ENCODE peak calls at places on chromosomes 7 and 10, in four cellular contexts. One of them, this sample, is unnamed.

GRCh38 chr10:9681655-9682054 is 1336.0 kb upstream of the CELF2 start:
- DNase-seq in spleen: no peak
- DNase-seq in K562: no peak
- DNase-seq in stomach: no peak
- DNase-seq in this sample: no peak

GRCh38 chr10:110144526-110144925 is 62.9 kb upstream of the MXI1 start:
- DNase-seq in spleen: no peak
- DNase-seq in K562: no peak
- DNase-seq in stomach: no peak
- DNase-seq in this sample: no peak

GRCh38 chr7:12685550-12685949 is 1.9 kb upstream of the ARL4A start:
- DNase-seq in spleen: no peak
- DNase-seq in K562: no peak
- DNase-seq in stomach: no peak
- DNase-seq in this sample: no peak

GRCh38 chr10:132397036-132397541 is at the start of gene PWWP2B:
- DNase-seq in spleen: peak; percentile 94
- DNase-seq in K562: peak; percentile 35
- DNase-seq in stomach: peak; percentile 75
- DNase-seq in this sample: no peak

GRCh38 chr7:42097756-42098155 is 139.3 kb downstream of the GLI3 start:
- DNase-seq in spleen: no peak
- DNase-seq in K562: no peak
- DNase-seq in stomach: no peak
- DNase-seq in this sample: peak; percentile 63

GRCh38 chr10:70576803-70577517 is 25.6 kb downstream of the PRF1 start:
- DNase-seq in spleen: no peak
- DNase-seq in K562: no peak
- DNase-seq in stomach: no peak
- DNase-seq in this sample: no peak

GRCh38 chr10:99532687-99533495 is at the start of gene NKX2-3:
- DNase-seq in spleen: peak; percentile 91
- DNase-seq in K562: peak; percentile 38
- DNase-seq in stomach: peak; percentile 49
- DNase-seq in this sample: no peak

GRCh38 chr10:88879754-88880286 is at the start of gene STAMBPL1:
- DNase-seq in spleen: peak; percentile 94
- DNase-seq in K562: no peak
- DNase-seq in stomach: peak; percentile 61
- DNase-seq in this sample: peak; percentile 44

GRCh38 chr10:125694874-125695273 is 11.9 kb upstream of the TEX36 start:
- DNase-seq in spleen: no peak
- DNase-seq in K562: no peak
- DNase-seq in stomach: no peak
- DNase-seq in this sample: peak; percentile 4

GRCh38 chr10:44935201-44935960 is 24.2 kb upstream of the RASSF4 start:
- DNase-seq in spleen: peak; percentile 66
- DNase-seq in K562: no peak
- DNase-seq in stomach: no peak
- DNase-seq in this sample: no peak

GRCh38 chr10:61990761-61991135 is 89.2 kb downstream of the ARID5B start:
- DNase-seq in spleen: no peak
- DNase-seq in K562: no peak
- DNase-seq in stomach: no peak
- DNase-seq in this sample: no peak

GRCh38 chr10:5840314-5841307 is 27.4 kb upstream of the GDI2 start:
- DNase-seq in spleen: peak; percentile 94
- DNase-seq in K562: no peak
- DNase-seq in stomach: no peak
- DNase-seq in this sample: no peak
- TF ChIP-seq POLR2A in spleen: no peak
- TF ChIP-seq POLR2A in K562: no peak
- TF ChIP-seq POLR2A in stomach: no peak
- TF ChIP-seq POLR2A in this sample: no peak

DNA sequence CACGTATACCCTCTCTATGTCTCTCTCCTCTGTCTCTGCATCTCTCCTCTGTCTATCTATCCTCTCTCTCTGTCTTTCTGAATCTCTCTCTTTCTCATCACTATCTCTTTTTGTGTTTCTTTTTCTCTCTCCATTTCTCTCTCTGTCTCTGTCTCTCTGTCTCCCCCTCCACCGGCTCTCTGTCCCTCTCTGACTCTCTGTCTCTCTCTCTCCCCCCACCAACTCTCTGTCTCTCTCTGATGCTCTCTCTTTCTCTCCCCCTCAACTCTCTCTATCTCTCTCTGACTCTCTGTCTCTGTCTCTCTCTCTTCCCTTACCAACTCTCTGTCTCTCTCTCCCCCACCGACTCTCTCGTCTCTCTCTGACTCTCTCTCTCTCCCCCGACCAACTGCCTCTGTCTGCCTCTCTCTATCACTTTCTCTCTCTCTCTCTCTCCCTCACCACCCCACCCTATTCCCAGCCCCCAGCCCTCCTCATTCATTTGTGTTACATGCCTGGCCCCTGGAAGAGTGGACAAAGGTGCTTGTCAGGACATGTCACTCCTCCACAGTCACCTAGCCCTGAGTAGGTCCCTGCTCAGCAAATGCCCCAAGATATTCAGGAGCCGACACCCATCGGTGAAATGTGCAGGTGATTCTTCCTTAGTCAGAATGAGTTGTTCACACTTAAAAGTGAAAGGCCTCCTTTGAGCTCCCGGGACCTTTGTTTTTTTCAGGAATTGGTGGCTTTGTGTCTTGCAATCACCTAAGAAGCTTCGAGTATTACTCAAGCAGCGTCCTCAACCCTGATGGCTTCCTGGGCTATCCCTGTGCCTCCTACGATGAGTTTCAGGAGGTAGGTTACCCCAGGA is 13.6 kb downstream of the PNLIPRP2 start:
- DNase-seq in spleen: no peak
- DNase-seq in K562: no peak
- DNase-seq in stomach: no peak
- DNase-seq in this sample: no peak
- TF ChIP-seq POLR2A in spleen: no peak
- TF ChIP-seq POLR2A in K562: no peak
- TF ChIP-seq POLR2A in stomach: no peak
- TF ChIP-seq POLR2A in this sample: no peak

GRCh38 chr10:5813091-5813340 is 218 bp downstream of the GDI2 start:
- DNase-seq in spleen: no peak
- DNase-seq in K562: no peak
- DNase-seq in stomach: no peak
- DNase-seq in this sample: no peak

GRCh38 chr10:5812283-5813090 is 747 bp downstream of the GDI2 start:
- DNase-seq in spleen: peak; percentile 93
- DNase-seq in K562: peak; percentile 53
- DNase-seq in stomach: peak; percentile 58
- DNase-seq in this sample: no peak

GRCh38 chr10:5814110-5815107 is 1.2 kb upstream of the GDI2 start:
- DNase-seq in spleen: peak; percentile 42
- DNase-seq in K562: peak; percentile 63
- DNase-seq in stomach: no peak
- DNase-seq in this sample: no peak

GRCh38 chr10:5811387-5811821 is 1.8 kb downstream of the GDI2 start:
- DNase-seq in spleen: no peak
- DNase-seq in K562: peak; percentile 25
- DNase-seq in stomach: no peak
- DNase-seq in this sample: no peak

DNA sequence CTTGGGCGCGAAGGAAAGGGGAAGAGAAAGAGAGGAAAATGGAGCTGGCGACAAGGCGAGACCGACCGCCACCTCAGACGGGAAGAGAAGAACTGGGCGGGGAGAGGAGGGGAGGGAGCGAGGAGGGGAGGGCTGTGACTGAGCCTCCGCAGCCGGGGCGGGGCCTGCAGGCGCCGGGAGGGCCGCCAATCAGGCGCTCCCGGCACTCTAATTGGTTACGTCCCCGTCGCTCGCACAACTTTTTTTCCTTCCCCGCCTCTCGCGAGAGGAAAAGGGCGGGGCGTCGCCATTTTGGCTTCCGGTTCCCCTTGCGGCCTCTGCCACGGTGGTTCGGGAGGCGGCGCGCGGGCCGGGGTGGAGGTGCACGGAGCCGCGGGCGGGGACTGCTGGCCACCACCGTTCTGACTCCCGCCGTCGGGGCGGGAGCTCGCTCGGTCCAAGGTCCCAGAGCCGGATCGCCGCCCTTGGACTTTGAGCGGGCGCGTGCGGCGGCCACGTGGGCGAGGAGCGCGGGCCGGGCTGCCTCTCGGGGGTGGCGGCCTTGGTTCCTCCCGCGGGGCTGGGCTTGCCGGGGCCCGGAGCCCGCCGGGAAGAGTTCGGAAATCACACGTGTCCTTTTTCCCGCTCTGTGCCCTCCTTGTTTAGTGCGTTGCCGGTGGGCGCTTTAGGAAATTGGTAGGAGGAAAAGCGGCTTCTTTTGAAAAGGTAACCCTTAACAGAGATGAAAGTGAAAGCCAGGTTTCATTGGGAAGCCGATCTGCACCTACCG is at the start of gene GDI2:
- DNase-seq in spleen: peak; percentile 98
- DNase-seq in K562: peak; percentile 97
- DNase-seq in stomach: peak; percentile 96
- DNase-seq in this sample: peak; percentile 86
- TF ChIP-seq POLR2A in spleen: peak; percentile 61
- TF ChIP-seq POLR2A in K562: peak; percentile 98
- TF ChIP-seq POLR2A in stomach: no peak
- TF ChIP-seq POLR2A in this sample: peak; percentile 95

GRCh38 chr10:31383810-31384588 is 65.0 kb downstream of the ZEB1 start:
- DNase-seq in spleen: no peak
- DNase-seq in K562: no peak
- DNase-seq in stomach: no peak
- DNase-seq in this sample: no peak
- TF ChIP-seq POLR2A in spleen: no peak
- TF ChIP-seq POLR2A in K562: no peak
- TF ChIP-seq POLR2A in stomach: no peak
- TF ChIP-seq POLR2A in this sample: no peak

GRCh38 chr7:5396542-5396941 is 27.1 kb downstream of the TNRC18 start:
- DNase-seq in spleen: peak; percentile 88
- DNase-seq in K562: no peak
- DNase-seq in stomach: peak; percentile 52
- DNase-seq in this sample: no peak

GRCh38 chr7:5397657-5398237 is 25.9 kb downstream of the TNRC18 start:
- DNase-seq in spleen: no peak
- DNase-seq in K562: no peak
- DNase-seq in stomach: no peak
- DNase-seq in this sample: no peak

GRCh38 chr7:5395246-5395645 is 28.4 kb downstream of the TNRC18 start:
- DNase-seq in spleen: no peak
- DNase-seq in K562: no peak
- DNase-seq in stomach: no peak
- DNase-seq in this sample: no peak

GRCh38 chr7:5394264-5395105 is 29.1 kb downstream of the TNRC18 start:
- DNase-seq in spleen: no peak
- DNase-seq in K562: no peak
- DNase-seq in stomach: no peak
- DNase-seq in this sample: no peak

GRCh38 chr7:5396999-5397656 is 26.5 kb downstream of the TNRC18 start:
- DNase-seq in spleen: peak; percentile 99
- DNase-seq in K562: no peak
- DNase-seq in stomach: peak; percentile 89
- DNase-seq in this sample: peak; percentile 91
- TF ChIP-seq POLR2A in spleen: peak; percentile 36
- TF ChIP-seq POLR2A in K562: no peak
- TF ChIP-seq POLR2A in stomach: no peak
- TF ChIP-seq POLR2A in this sample: peak; percentile 25